ENCODE peak calls at places on chromosomes 6 and 20, in four cellular contexts. G is NCI-H2081, C is ELF-1, U is dermis microvascular lymphatic vessel endothelial cell. F is an unnamed sample.

GRCh38 chr20:1360094-1360493 is 31.2 kb upstream of the SDCBP2 start:
- DNase-seq in G (no peak), C (no peak), U (no peak), F (no peak)

GRCh38 chr6:150033197-150033771 is 8.0 kb upstream of the RAET1L start:
- DNase-seq in C (no peak), U (no peak), G (no peak), F (peak)

GRCh38 chr6:169324661-169325459 is 71.2 kb upstream of the THBS2 start:
- DNase-seq in G (no peak), U (no peak), C (no peak), F (no peak)

GRCh38 chr6:34986845-34987246 is 97.8 kb downstream of the ANKS1A start:
- DNase-seq in C (peak), G (peak), U (peak), F (peak)

GRCh38 chr20:63495771-63496403 is 3.0 kb downstream of the EEF1A2 start:
- DNase-seq in U (no peak), G (no peak), C (peak), F (no peak)

GRCh38 chr6:87827291-87827690 is 125.3 kb upstream of the AKIRIN2 start:
- DNase-seq in G (no peak), U (no peak), C (no peak), F (no peak)

GRCh38 chr6:9405369-9405768 is 970.0 kb upstream of the SLC35B3 start:
- DNase-seq in C (no peak), G (no peak), U (no peak), F (peak)

GRCh38 chr6:150312844-150313584 is 55.8 kb upstream of the IYD start:
- DNase-seq in G (no peak), U (no peak), C (no peak), F (no peak)

GRCh38 chr6:6556162-6556737 is 32.3 kb upstream of the LY86 start:
- DNase-seq in C (no peak), U (no peak), G (no peak), F (no peak)

GRCh38 chr6:34301408-34301807 is 52.6 kb upstream of the SMIM29 start:
- DNase-seq in G (no peak), C (no peak), U (no peak), F (peak)

GRCh38 chr6:118544105-118544504 is 4.0 kb upstream of the PLN start:
- DNase-seq in G (no peak), U (peak), C (no peak), F (no peak)

GRCh38 chr6:145818796-145819195 is 4.2 kb upstream of the FBXO30 start:
- DNase-seq in C (no peak), U (no peak), G (no peak), F (no peak)

GRCh38 chr6:7431241-7431593 is 41.6 kb downstream of the RIOK1 start:
- DNase-seq in G (no peak), U (no peak), C (no peak), F (no peak)

GRCh38 chr20:48718914-48719578 is 108.8 kb downstream of the PREX1 start:
- DNase-seq in U (no peak), G (no peak), C (no peak), F (no peak)

GRCh38 chr6:161418458-161418945 is 144.6 kb upstream of the AGPAT4 start:
- DNase-seq in U (peak), C (peak), G (peak), F (peak)

GRCh38 chr20:14582855-14583254 is 245.4 kb upstream of the FLRT3 start:
- DNase-seq in U (no peak), G (no peak), C (no peak), F (peak)

F was measured in HT1080.